ENCODE peak calls at places on chromosomes 7 and 10, in four cellular contexts. B is T-helper 2 cell, D is T1000, S is fibroblast of lung. J is an unnamed sample.

GRCh38 chr7:80053098-80053497 is 81.5 kb upstream of the GNAI1 start:
- DNase-seq in B (no peak), D (no peak), S (no peak), J (no peak)

GRCh38 chr7:50696810-50697582 is 85.7 kb downstream of the GRB10 start:
- DNase-seq in B (no peak), D (no peak), S (no peak), J (no peak)

GRCh38 chr7:24756989-24757798 is at the start of gene GSDME:
- DNase-seq in B (peak), D (peak), S (peak), J (peak)

GRCh38 chr10:7165500-7166177 is 245.2 kb downstream of the SFMBT2 start:
- DNase-seq in B (no peak), D (no peak), S (no peak), J (no peak)

GRCh38 chr7:153389261-153389660 is 629.7 kb downstream of the ACTR3B start:
- DNase-seq in B (no peak), D (no peak), S (no peak), J (no peak)

GRCh38 chr10:91043173-91043910 is 122.5 kb upstream of the ANKRD1 start:
- DNase-seq in B (no peak), D (no peak), S (peak), J (peak)

GRCh38 chr10:11018426-11018818 is 750 bp downstream of the CELF2 start:
- DNase-seq in B (no peak), D (no peak), S (no peak), J (no peak)

GRCh38 chr7:14720792-14721191 is 181.8 kb downstream of the DGKB start:
- DNase-seq in B (no peak), D (no peak), S (peak), J (no peak)

GRCh38 chr10:81081887-81082620 is 544.4 kb downstream of the SH2D4B start:
- DNase-seq in B (no peak), D (no peak), S (no peak), J (no peak)

GRCh38 chr7:154914580-154915380 is 88.1 kb downstream of the PAXIP1 start:
- DNase-seq in B (no peak), D (no peak), S (no peak), J (no peak)

GRCh38 chr10:112721080-112721698 is 228.9 kb upstream of the TCF7L2 start:
- DNase-seq in B (no peak), D (no peak), S (peak), J (no peak)

GRCh38 chr7:51123322-51124021 is 193.1 kb downstream of the COBL start:
- DNase-seq in B (no peak), D (peak), S (peak), J (peak)

GRCh38 chr10:83410570-83410969 is 728.7 kb upstream of the GHITM start:
- DNase-seq in B (no peak), D (no peak), S (no peak), J (no peak)

GRCh38 chr7:51269321-51269720 is 47.3 kb downstream of the COBL start:
- DNase-seq in B (no peak), D (no peak), S (no peak), J (no peak)

GRCh38 chr10:34918896-34919295 is 103.8 kb upstream of the PARD3 start:
- DNase-seq in B (no peak), D (no peak), S (no peak), J (no peak)

GRCh38 chr7:139358541-139359365 is 941 bp upstream of the LUC7L2 start:
- DNase-seq in B (peak), D (no peak), S (peak), J (no peak)

GRCh38 chr10:48457949-48458661 is 146.8 kb downstream of the ARHGAP22 start:
- DNase-seq in B (no peak), D (no peak), S (no peak), J (no peak)

GRCh38 chr7:150986099-150986512 is 4.7 kb upstream of the NOS3 start:
- DNase-seq in B (peak), D (no peak), S (peak), J (no peak)

GRCh38 chr10:98790817-98791216 is 344.1 kb upstream of the HPS1 start:
- DNase-seq in B (no peak), D (no peak), S (peak), J (no peak)

GRCh38 chr7:145850636-145851035 is 266.0 kb upstream of the CNTNAP2 start:
- DNase-seq in B (no peak), D (no peak), S (no peak), J (no peak)

GRCh38 chr10:92688927-92689662 is 660 bp upstream of the HHEX start:
- DNase-seq in B (no peak), D (no peak), S (peak), J (no peak)

GRCh38 chr7:129053938-129054437 is 923 bp downstream of the TNPO3 start:
- DNase-seq in B (no peak), D (no peak), S (peak), J (peak)

GRCh38 chr10:27447540-27447939 is 56.6 kb upstream of the RAB18 start:
- DNase-seq in B (no peak), D (no peak), S (no peak), J (no peak)

GRCh38 chr10:60810437-60811182 is 32.3 kb downstream of the CDK1 start:
- DNase-seq in B (no peak), D (no peak), S (peak), J (no peak)

GRCh38 chr10:21919117-21919516 is 84.4 kb downstream of the DNAJC1 start:
- DNase-seq in B (no peak), D (no peak), S (no peak), J (no peak)

GRCh38 chr7:131546583-131547111 is 9.8 kb downstream of the PODXL start:
- DNase-seq in B (peak), D (no peak), S (no peak), J (no peak)

GRCh38 chr10:9562001-9562505 is 1455.6 kb upstream of the CELF2 start:
- DNase-seq in B (no peak), D (no peak), S (no peak), J (no peak)

GRCh38 chr10:131473645-131474044 is 162.1 kb upstream of the TCERG1L start:
- DNase-seq in B (no peak), D (no peak), S (no peak), J (no peak)

GRCh38 chr10:3755440-3756359 is 29.3 kb downstream of the KLF6 start:
- DNase-seq in B (no peak), D (no peak), S (peak), J (no peak)

GRCh38 chr10:87618470-87619423 is 40.9 kb upstream of the PAPSS2 start:
- DNase-seq in B (no peak), D (no peak), S (no peak), J (no peak)

GRCh38 chr7:30923774-30924413 is 12.2 kb downstream of the AQP1 start:
- DNase-seq in B (no peak), D (no peak), S (no peak), J (no peak)

GRCh38 chr10:34299105-34299611 is 515.9 kb downstream of the PARD3 start:
- DNase-seq in B (no peak), D (no peak), S (peak), J (no peak)

GRCh38 chr7:93921607-93922446 is at the start of gene GNG11:
- DNase-seq in B (no peak), D (peak), S (peak), J (peak)

GRCh38 chr10:93796167-93796566 is 38.4 kb downstream of the LGI1 start:
- DNase-seq in B (no peak), D (no peak), S (no peak), J (no peak)

GRCh38 chr10:13685885-13686284 is 99.1 kb downstream of the PRPF18 start:
- DNase-seq in B (no peak), D (no peak), S (no peak), J (no peak)

GRCh38 chr7:137873524-137873923 is 26.8 kb upstream of the DGKI start:
- DNase-seq in B (no peak), D (peak), S (no peak), J (no peak)

GRCh38 chr7:122006687-122007086 is 133.7 kb downstream of the PTPRZ1 start:
- DNase-seq in B (no peak), D (no peak), S (no peak), J (no peak)